ENCODE peak calls at places on chromosomes 2 and 18, in eight cellular contexts. One of them, this sample, is unnamed.

GRCh38 chr18:527136-527535 is 26.6 kb upstream of the COLEC12 start:
- DNase-seq in HT-29: no peak
- DNase-seq in nephron progenitor cell: no peak
- DNase-seq in LoVo: no peak
- DNase-seq in stimulated activated naive B cell treated with anti-CD40 and anti-IgM and Interleukin-4, amounts not matched to agents 10 μg/mL and 1 μg/mL and 100 μg/mL, for 72 hours: no peak
- DNase-seq in activated CD4-positive, alpha-beta T cell treated with anti-CD3 and anti-CD28 coated beads, Interleukin-2, amount 50 U/mL, for 1 hour: no peak
- DNase-seq in AG20443: no peak
- DNase-seq in Right ventricle myocardium inferior: no peak
- DNase-seq in this sample: no peak

GRCh38 chr2:239348563-239349447 is 52.0 kb downstream of the HDAC4 start:
- DNase-seq in HT-29: no peak
- DNase-seq in nephron progenitor cell: peak; percentile 35
- DNase-seq in LoVo: peak; percentile 2
- DNase-seq in stimulated activated naive B cell treated with anti-CD40 and anti-IgM and Interleukin-4, amounts not matched to agents 10 μg/mL and 1 μg/mL and 100 μg/mL, for 72 hours: no peak
- DNase-seq in activated CD4-positive, alpha-beta T cell treated with anti-CD3 and anti-CD28 coated beads, Interleukin-2, amount 50 U/mL, for 1 hour: no peak
- DNase-seq in AG20443: no peak
- DNase-seq in Right ventricle myocardium inferior: no peak
- DNase-seq in this sample: no peak

GRCh38 chr2:3674446-3674845 is 16.4 kb downstream of the ALLC start:
- DNase-seq in HT-29: no peak
- DNase-seq in nephron progenitor cell: no peak
- DNase-seq in LoVo: no peak
- DNase-seq in stimulated activated naive B cell treated with anti-CD40 and anti-IgM and Interleukin-4, amounts not matched to agents 10 μg/mL and 1 μg/mL and 100 μg/mL, for 72 hours: no peak
- DNase-seq in activated CD4-positive, alpha-beta T cell treated with anti-CD3 and anti-CD28 coated beads, Interleukin-2, amount 50 U/mL, for 1 hour: no peak
- DNase-seq in AG20443: no peak
- DNase-seq in Right ventricle myocardium inferior: no peak
- DNase-seq in this sample: no peak

GRCh38 chr2:174939046-174939445 is 66.1 kb downstream of the CHN1 start:
- DNase-seq in HT-29: no peak
- DNase-seq in nephron progenitor cell: no peak
- DNase-seq in LoVo: peak; percentile 18
- DNase-seq in stimulated activated naive B cell treated with anti-CD40 and anti-IgM and Interleukin-4, amounts not matched to agents 10 μg/mL and 1 μg/mL and 100 μg/mL, for 72 hours: no peak
- DNase-seq in activated CD4-positive, alpha-beta T cell treated with anti-CD3 and anti-CD28 coated beads, Interleukin-2, amount 50 U/mL, for 1 hour: no peak
- DNase-seq in AG20443: no peak
- DNase-seq in Right ventricle myocardium inferior: no peak
- DNase-seq in this sample: no peak

GRCh38 chr18:28766721-28767120 is 589.8 kb upstream of the CDH2 start:
- DNase-seq in HT-29: no peak
- DNase-seq in nephron progenitor cell: no peak
- DNase-seq in LoVo: no peak
- DNase-seq in stimulated activated naive B cell treated with anti-CD40 and anti-IgM and Interleukin-4, amounts not matched to agents 10 μg/mL and 1 μg/mL and 100 μg/mL, for 72 hours: no peak
- DNase-seq in activated CD4-positive, alpha-beta T cell treated with anti-CD3 and anti-CD28 coated beads, Interleukin-2, amount 50 U/mL, for 1 hour: no peak
- DNase-seq in AG20443: no peak
- DNase-seq in Right ventricle myocardium inferior: no peak
- DNase-seq in this sample: no peak

GRCh38 chr2:232781765-232782164 is 5.4 kb upstream of the KCNJ13 start:
- DNase-seq in HT-29: peak; percentile 78
- DNase-seq in nephron progenitor cell: no peak
- DNase-seq in LoVo: peak; percentile 43
- DNase-seq in stimulated activated naive B cell treated with anti-CD40 and anti-IgM and Interleukin-4, amounts not matched to agents 10 μg/mL and 1 μg/mL and 100 μg/mL, for 72 hours: no peak
- DNase-seq in activated CD4-positive, alpha-beta T cell treated with anti-CD3 and anti-CD28 coated beads, Interleukin-2, amount 50 U/mL, for 1 hour: no peak
- DNase-seq in AG20443: peak; percentile 41
- DNase-seq in Right ventricle myocardium inferior: no peak
- DNase-seq in this sample: no peak

GRCh38 chr2:75194184-75194868 is 5.0 kb downstream of the TACR1 start:
- DNase-seq in HT-29: no peak
- DNase-seq in nephron progenitor cell: no peak
- DNase-seq in LoVo: no peak
- DNase-seq in stimulated activated naive B cell treated with anti-CD40 and anti-IgM and Interleukin-4, amounts not matched to agents 10 μg/mL and 1 μg/mL and 100 μg/mL, for 72 hours: no peak
- DNase-seq in activated CD4-positive, alpha-beta T cell treated with anti-CD3 and anti-CD28 coated beads, Interleukin-2, amount 50 U/mL, for 1 hour: no peak
- DNase-seq in AG20443: no peak
- DNase-seq in Right ventricle myocardium inferior: no peak
- DNase-seq in this sample: no peak

GRCh38 chr2:156356006-156356764 is 23.7 kb upstream of the NR4A2 start:
- DNase-seq in HT-29: no peak
- DNase-seq in nephron progenitor cell: no peak
- DNase-seq in LoVo: no peak
- DNase-seq in stimulated activated naive B cell treated with anti-CD40 and anti-IgM and Interleukin-4, amounts not matched to agents 10 μg/mL and 1 μg/mL and 100 μg/mL, for 72 hours: no peak
- DNase-seq in activated CD4-positive, alpha-beta T cell treated with anti-CD3 and anti-CD28 coated beads, Interleukin-2, amount 50 U/mL, for 1 hour: no peak
- DNase-seq in AG20443: peak; percentile 61
- DNase-seq in Right ventricle myocardium inferior: no peak
- DNase-seq in this sample: no peak

GRCh38 chr18:76903386-76903785 is 81.0 kb downstream of the ZNF236 start:
- DNase-seq in HT-29: no peak
- DNase-seq in nephron progenitor cell: no peak
- DNase-seq in LoVo: no peak
- DNase-seq in stimulated activated naive B cell treated with anti-CD40 and anti-IgM and Interleukin-4, amounts not matched to agents 10 μg/mL and 1 μg/mL and 100 μg/mL, for 72 hours: no peak
- DNase-seq in activated CD4-positive, alpha-beta T cell treated with anti-CD3 and anti-CD28 coated beads, Interleukin-2, amount 50 U/mL, for 1 hour: no peak
- DNase-seq in AG20443: peak; percentile 58
- DNase-seq in Right ventricle myocardium inferior: no peak
- DNase-seq in this sample: no peak

GRCh38 chr2:125405816-125406215 is 1250.1 kb upstream of the GYPC start:
- DNase-seq in HT-29: peak; percentile 22
- DNase-seq in nephron progenitor cell: no peak
- DNase-seq in LoVo: peak; percentile 26
- DNase-seq in stimulated activated naive B cell treated with anti-CD40 and anti-IgM and Interleukin-4, amounts not matched to agents 10 μg/mL and 1 μg/mL and 100 μg/mL, for 72 hours: no peak
- DNase-seq in activated CD4-positive, alpha-beta T cell treated with anti-CD3 and anti-CD28 coated beads, Interleukin-2, amount 50 U/mL, for 1 hour: no peak
- DNase-seq in AG20443: peak; percentile 53
- DNase-seq in Right ventricle myocardium inferior: no peak
- DNase-seq in this sample: no peak

GRCh38 chr2:62217980-62218379 is 22.1 kb downstream of the B3GNT2 start:
- DNase-seq in HT-29: no peak
- DNase-seq in nephron progenitor cell: no peak
- DNase-seq in LoVo: no peak
- DNase-seq in stimulated activated naive B cell treated with anti-CD40 and anti-IgM and Interleukin-4, amounts not matched to agents 10 μg/mL and 1 μg/mL and 100 μg/mL, for 72 hours: no peak
- DNase-seq in activated CD4-positive, alpha-beta T cell treated with anti-CD3 and anti-CD28 coated beads, Interleukin-2, amount 50 U/mL, for 1 hour: no peak
- DNase-seq in AG20443: peak; percentile 58
- DNase-seq in Right ventricle myocardium inferior: no peak
- DNase-seq in this sample: no peak